ENCODE peak calls at places on chromosomes 3 and 15, in five cellular contexts. W is lower lobe of right lung; K is A549; O is kidney; B is CD8-positive, alpha-beta T cell. L is an unnamed sample. For H3K9me3, the result is how much of the 10 kb centered on the place peaks cover.

GRCh38 chr15:51076898-51077564 is 17.7 kb downstream of the TNFAIP8L3 start:
- DNase-seq in W (peak), K (no peak), O (peak), B (no peak), L (peak)

GRCh38 chr3:16515885-16516420 is 2.5 kb upstream of the RFTN1 start:
- DNase-seq in W (no peak), K (no peak), O (no peak), B (no peak), L (no peak)

GRCh38 chr3:46930176-46930944 is 46.2 kb downstream of the CCDC12 start:
- DNase-seq in W (peak), K (no peak), O (peak), B (no peak), L (no peak)

GRCh38 chr3:137768021-137768360 is 3.9 kb downstream of the SOX14 start:
- DNase-seq in W (no peak), K (no peak), O (no peak), B (no peak), L (no peak)

GRCh38 chr15:86040360-86041095 is 39.1 kb upstream of the AGBL1 start:
- DNase-seq in W (no peak), K (no peak), O (no peak), B (no peak), L (no peak)

GRCh38 chr3:16618721-16619120 is 13.5 kb upstream of the DAZL start:
- DNase-seq in W (no peak), K (no peak), O (no peak), B (no peak), L (no peak)

GRCh38 chr3:190345027-190345821 is 23.0 kb upstream of the CLDN1 start:
- DNase-seq in W (no peak), K (peak), O (no peak), B (no peak), L (no peak)

GRCh38 chr15:89052474-89052873 is 35.8 kb upstream of the ABHD2 start:
- DNase-seq in W (no peak), K (no peak), O (no peak), B (no peak), L (no peak)

GRCh38 chr15:100330629-100331215 is 11.1 kb downstream of the ADAMTS17 start:
- DNase-seq in W (no peak), K (no peak), O (no peak), B (no peak), L (no peak)

GRCh38 chr3:127674793-127675189 is 2.0 kb downstream of the ABTB1 start:
- DNase-seq in W (no peak), K (no peak), O (peak), B (no peak), L (peak)

GRCh38 chr15:77044228-77045042 is 26.5 kb downstream of the TSPAN3 start:
- DNase-seq in W (no peak), K (no peak), O (no peak), B (no peak), L (no peak)

GRCh38 chr3:45612918-45613602 is 18.5 kb downstream of the LIMD1 start:
- DNase-seq in W (no peak), K (no peak), O (no peak), B (no peak), L (no peak)

GRCh38 chr3:72973031-72973723 is 23.4 kb upstream of the PPP4R2 start:
- DNase-seq in W (no peak), K (no peak), O (no peak), B (no peak), L (peak)

GRCh38 chr15:70385052-70385451 is 287.3 kb upstream of the TLE3 start:
- DNase-seq in W (no peak), K (no peak), O (no peak), B (no peak), L (no peak)

GRCh38 chr3:194061421-194062029 is 74.4 kb upstream of the HES1 start:
- DNase-seq in W (no peak), K (no peak), O (no peak), B (no peak), L (no peak)

GRCh38 chr3:29381595-29381994 is 100.7 kb downstream of the RBMS3 start:
- DNase-seq in W (no peak), K (no peak), O (no peak), B (no peak), L (no peak)

GRCh38 chr3:27079427-27080105 is 289.6 kb downstream of the NEK10 start:
- DNase-seq in W (no peak), K (no peak), O (no peak), B (no peak), L (no peak)

GRCh38 chr3:54717506-54717905 is 210.4 kb downstream of the LRTM1 start:
- DNase-seq in W (no peak), K (no peak), O (no peak), B (no peak), L (no peak)

GRCh38 chr15:52180196-52180835 is 10.9 kb downstream of the GNB5 start:
- DNase-seq in W (peak), K (no peak), O (no peak), B (peak), L (no peak)
- H3K4me3 ChIP-seq in W (peak), K (peak), O (peak), B (peak), L (peak)

GRCh38 chr15:58566029-58566428 is 134.2 kb downstream of the LIPC start:
- DNase-seq in W (no peak), K (no peak), O (no peak), B (no peak), L (no peak)
- H3K9me3 ChIP-seq in W (under half), K (under half), O (under half), B (under half), L (under half)

GRCh38 chr15:20355256-20355868 is 186.2 kb downstream of the GOLGA6L6 start:
- DNase-seq in W (no peak), K (no peak), O (peak), B (no peak), L (no peak)

GRCh38 chr15:20358066-20358780 is 183.4 kb downstream of the GOLGA6L6 start:
- DNase-seq in W (peak), K (no peak), O (peak), B (no peak), L (peak)

GRCh38 chr15:20358781-20359414 is 182.7 kb downstream of the GOLGA6L6 start:
- DNase-seq in W (no peak), K (peak), O (no peak), B (no peak), L (no peak)

GRCh38 chr15:20357139-20358065 is 184.2 kb downstream of the GOLGA6L6 start:
- DNase-seq in W (peak), K (peak), O (peak), B (no peak), L (peak)

DNA sequence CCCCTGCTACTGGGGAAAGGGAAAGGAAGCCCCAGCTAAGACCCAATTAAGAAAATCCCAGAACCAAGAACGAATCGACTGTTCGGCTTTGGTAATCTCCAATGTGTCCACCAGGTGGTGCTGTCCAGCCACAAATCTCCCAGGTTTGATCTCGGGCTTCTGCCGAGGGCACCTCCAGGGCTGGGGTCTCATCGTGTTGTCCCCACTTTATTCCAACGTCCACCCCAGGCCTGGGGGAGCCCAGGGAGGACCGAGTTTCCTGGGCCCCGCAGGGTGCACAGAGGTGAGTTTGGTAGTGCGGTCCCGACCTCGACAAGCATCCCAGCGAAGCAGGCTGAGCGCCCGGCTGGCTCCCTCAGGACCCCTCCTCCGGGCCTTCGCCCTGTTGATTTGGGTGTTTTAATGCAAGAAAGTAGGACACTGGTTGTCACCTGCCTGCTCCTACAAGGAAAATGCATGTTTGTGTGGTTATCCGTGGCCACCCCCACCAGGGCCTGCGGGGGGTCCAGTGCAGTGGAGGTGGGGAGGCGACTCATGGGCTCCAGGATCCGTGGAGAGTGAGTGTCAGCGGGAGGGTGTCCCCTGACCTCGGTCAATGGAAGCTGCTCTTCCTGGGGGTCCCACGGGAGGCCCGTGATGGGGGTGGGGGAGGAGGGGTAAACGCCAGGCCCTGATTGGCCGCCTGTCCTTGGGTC is 185.0 kb downstream of the GOLGA6L6 start:
- DNase-seq in W (peak), K (peak), O (peak), B (peak), L (peak)
- H3K4me3 ChIP-seq in W (no peak), K (no peak), O (no peak), B (no peak), L (no peak)

DNA sequence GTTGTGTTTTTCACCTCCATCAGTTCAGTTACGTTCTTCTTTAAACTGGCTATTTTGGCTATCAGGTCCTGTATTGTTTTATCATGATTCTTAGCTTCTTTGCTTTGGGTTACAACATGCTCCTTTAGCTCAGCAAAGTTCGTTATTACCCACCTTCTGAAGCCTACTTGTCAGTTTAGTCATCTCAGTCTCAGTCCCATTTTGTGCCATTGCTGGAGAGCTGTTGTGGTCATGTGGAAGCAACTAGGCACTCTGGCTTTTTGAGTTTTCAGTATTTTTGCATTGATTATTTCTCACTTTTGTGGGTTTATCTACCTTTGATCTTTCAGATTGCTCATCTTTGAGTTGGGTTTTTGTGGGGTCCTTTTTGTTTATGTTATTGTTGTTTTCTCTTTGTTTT is 151.3 kb downstream of the CFAP20DC start:
- DNase-seq in W (no peak), K (no peak), O (no peak), B (no peak), L (no peak)
- H3K9me3 ChIP-seq in W (under half), K (under half), O (under half), B (under half), L (under half)

DNA sequence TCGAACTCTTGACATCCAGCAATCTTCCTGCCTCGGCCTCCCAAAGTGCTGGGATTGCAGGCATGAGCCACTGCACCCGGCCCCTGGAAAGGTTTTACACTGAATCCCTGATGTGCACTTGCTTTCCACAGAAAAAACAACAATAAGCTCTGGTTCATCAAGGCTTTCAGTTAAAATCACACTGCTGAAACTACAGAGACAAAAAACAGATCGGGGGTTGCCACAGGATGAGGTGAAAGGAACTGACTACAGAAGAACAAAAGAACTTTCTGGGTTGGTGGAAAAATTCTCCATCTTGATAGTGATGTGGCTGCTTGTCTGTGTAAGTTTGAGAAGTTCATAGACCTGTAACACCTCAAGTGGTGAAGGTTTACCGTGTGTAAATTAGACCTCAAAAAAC is 2.9 kb downstream of the RAB43 start:
- DNase-seq in W (no peak), K (no peak), O (no peak), B (no peak), L (no peak)
- H3K4me3 ChIP-seq in W (peak), K (no peak), O (no peak), B (peak), L (peak)

GRCh38 chr15:81776961-81777360 is 268.9 kb downstream of the MEX3B start:
- DNase-seq in W (no peak), K (no peak), O (no peak), B (no peak), L (no peak)
- H3K9me3 ChIP-seq in W (under half), K (under half), O (under half), B (under half), L (under half)

GRCh38 chr3:186109897-186110803 is 1.3 kb upstream of the ETV5 start:
- DNase-seq in W (peak), K (no peak), O (peak), B (no peak), L (no peak)
- H3K4me3 ChIP-seq in W (peak), K (peak), O (peak), B (peak), L (peak)

DNA sequence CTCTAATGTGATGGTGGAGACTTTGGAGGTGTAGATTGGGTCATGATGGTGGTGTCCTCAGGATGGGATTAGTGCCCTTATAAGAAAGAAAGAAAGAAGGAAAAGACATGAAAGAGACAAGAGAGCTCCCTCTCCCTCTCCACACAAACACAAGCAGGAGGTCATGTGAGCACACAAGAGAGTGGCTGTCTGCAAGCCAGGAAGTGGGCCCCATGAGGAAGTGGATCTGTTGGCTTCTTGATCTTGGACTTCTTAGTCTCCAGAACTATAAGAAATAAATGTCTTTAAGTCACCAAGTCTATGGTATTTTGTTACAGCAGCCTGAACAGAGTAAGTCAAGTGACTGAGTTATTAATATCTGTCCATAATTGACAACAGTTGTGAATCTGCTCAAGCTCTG is 17.1 kb downstream of the IQCB1 start:
- DNase-seq in W (no peak), K (no peak), O (no peak), B (no peak), L (no peak)
- H3K9me3 ChIP-seq in W (under half), K (under half), O (under half), B (under half), L (under half)

L was measured in right lobe of liver.